ENCODE peak calls at places on chromosomes 16 and 17, in seven cellular contexts. H, X, S, C, K, A and Q are unnamed samples.

GRCh38 chr16:684067-684794 is at the start of gene JMJD8:
- DNase-seq in K (peak), C (peak), A (peak), X (peak), H (peak), S (peak), Q (peak)

GRCh38 chr16:30609002-30609927 is 924 bp downstream of the ZNF689 start:
- DNase-seq in S (no peak), A (peak), H (peak), K (peak), C (peak), X (peak), Q (peak)

GRCh38 chr17:38908676-38909181 is 16.7 kb upstream of the LASP1NB start:
- DNase-seq in H (no peak), A (peak), S (no peak), C (no peak), K (no peak), X (no peak), Q (no peak)

GRCh38 chr17:2085648-2085949 is 30.7 kb downstream of the HIC1 start:
- DNase-seq in K (no peak), X (peak), C (no peak), S (no peak), H (peak), A (no peak), Q (peak)

GRCh38 chr17:44758414-44759095 is at the start of gene ADAM11:
- DNase-seq in C (peak), A (no peak), K (no peak), X (no peak), H (peak), S (no peak), Q (no peak)

GRCh38 chr17:3026125-3026855 is 37.1 kb downstream of the OR1D5 start:
- DNase-seq in A (no peak), S (no peak), H (no peak), C (no peak), X (no peak), K (no peak), Q (no peak)

GRCh38 chr16:11280616-11281522 is at the start of gene PRM1:
- DNase-seq in A (no peak), H (no peak), S (no peak), C (no peak), K (no peak), X (no peak), Q (no peak)

GRCh38 chr16:55499951-55500350 is 8.9 kb upstream of the LPCAT2 start:
- DNase-seq in X (peak), K (no peak), A (peak), H (peak), C (no peak), S (no peak), Q (peak)

GRCh38 chr16:69566437-69567030 is 768 bp downstream of the NFAT5 start:
- DNase-seq in S (no peak), K (no peak), C (peak), H (peak), A (peak), X (peak), Q (peak)

GRCh38 chr16:84848991-84849634 is 29.3 kb downstream of the CRISPLD2 start:
- DNase-seq in S (no peak), H (no peak), A (no peak), K (no peak), X (no peak), C (no peak), Q (no peak)

GRCh38 chr17:31743767-31744166 is 115.3 kb downstream of the COPRS start:
- DNase-seq in C (no peak), X (no peak), A (no peak), S (no peak), H (peak), K (no peak), Q (peak)

GRCh38 chr17:79851461-79851817 is 12.2 kb upstream of the CBX4 start:
- DNase-seq in S (no peak), A (peak), C (no peak), K (peak), H (no peak), X (no peak), Q (no peak)

GRCh38 chr17:50428831-50429424 is 2.9 kb downstream of the ACSF2 start:
- DNase-seq in X (no peak), A (peak), C (no peak), K (no peak), S (no peak), H (no peak), Q (no peak)

GRCh38 chr17:59778996-59779395 is 71.5 kb downstream of the VMP1 start:
- DNase-seq in K (no peak), H (no peak), A (no peak), X (no peak), S (no peak), C (no peak), Q (no peak)

GRCh38 chr17:81374890-81375289 is 20.4 kb upstream of the BAHCC1 start:
- DNase-seq in H (no peak), C (no peak), X (no peak), A (no peak), S (no peak), K (no peak), Q (no peak)

GRCh38 chr17:65514541-65514940 is 46.9 kb downstream of the AXIN2 start:
- DNase-seq in H (peak), K (no peak), C (no peak), A (no peak), S (no peak), X (peak), Q (peak)

GRCh38 chr16:88759245-88759975 is 25.6 kb downstream of the PIEZO1 start:
- DNase-seq in S (no peak), X (peak), H (no peak), C (no peak), K (no peak), A (no peak), Q (no peak)

GRCh38 chr17:80262775-80263244 is 2.2 kb downstream of the RNF213 start:
- DNase-seq in C (no peak), K (no peak), H (peak), S (no peak), X (no peak), A (no peak), Q (no peak)

GRCh38 chr17:50686494-50687199 is 21.1 kb downstream of the ANKRD40 start:
- DNase-seq in A (peak), X (peak), H (peak), S (no peak), K (no peak), C (no peak), Q (peak)

GRCh38 chr17:40915721-40916256 is 21.7 kb downstream of the KRT23 start:
- DNase-seq in S (no peak), H (peak), X (peak), K (no peak), A (peak), C (no peak), Q (peak)

GRCh38 chr17:73348824-73349095 is 37.0 kb upstream of the CDC42EP4 start:
- DNase-seq in A (no peak), X (no peak), K (no peak), C (no peak), S (no peak), H (no peak), Q (no peak)

GRCh38 chr17:58991718-58992331 is 114.9 kb downstream of the TRIM37 start:
- DNase-seq in A (no peak), S (no peak), H (peak), K (no peak), X (peak), C (no peak), Q (peak)

GRCh38 chr17:13646411-13646810 is 44.7 kb upstream of the HS3ST3A1 start:
- DNase-seq in K (no peak), X (no peak), S (no peak), C (no peak), A (no peak), H (peak), Q (peak)

GRCh38 chr17:10295728-10296343 is 77.0 kb downstream of the MYH13 start:
- DNase-seq in C (peak), H (peak), S (no peak), X (peak), K (peak), A (peak), Q (no peak)

GRCh38 chr16:80614908-80615696 is 74.3 kb downstream of the DYNLRB2 start:
- DNase-seq in C (no peak), S (no peak), X (peak), A (peak), K (no peak), H (peak), Q (peak)

GRCh38 chr16:3879887-3880564 is 487 bp downstream of the CREBBP start:
- DNase-seq in K (no peak), X (peak), H (peak), C (peak), A (peak), S (peak), Q (peak)